ENCODE peak calls at places on chromosomes 11 and 22, in four cellular contexts. E is non-pigmented ciliary epithelial cell; D is stimulated activated CD4-positive, alpha-beta T cell treated with anti-CD3 and anti-CD28 coated beads, Interleukin-2, amount 100 ng/mL, for 48 hours; S is amniotic stem cell. F is an unnamed sample.

GRCh38 chr11:112784323-112785073 is 176.7 kb upstream of the NCAM1 start:
- DNase-seq in E (no peak), D (no peak), S (no peak), F (no peak)

GRCh38 chr11:128965485-128965884 is 22.8 kb upstream of the TP53AIP1 start:
- DNase-seq in E (no peak), D (no peak), S (no peak), F (no peak)

GRCh38 chr22:42747701-42748513 is 27.2 kb upstream of the A4GALT start:
- DNase-seq in E (peak), D (no peak), S (no peak), F (peak)

GRCh38 chr11:33000181-33000580 is 15.5 kb upstream of the DEPDC7 start:
- DNase-seq in E (peak), D (no peak), S (peak), F (peak)

GRCh38 chr11:16511109-16511806 is 154.9 kb upstream of the SOX6 start:
- DNase-seq in E (peak), D (no peak), S (peak), F (peak)

GRCh38 chr22:28464179-28464578 is 215.5 kb downstream of the TTC28 start:
- DNase-seq in E (no peak), D (no peak), S (no peak), F (no peak)

GRCh38 chr11:69192282-69192681 is 36.5 kb downstream of the SMIM38 start:
- DNase-seq in E (no peak), D (no peak), S (no peak), F (no peak)

GRCh38 chr11:1126935-1127663 is 30.7 kb upstream of the MUC5AC start:
- DNase-seq in E (no peak), D (no peak), S (no peak), F (no peak)

GRCh38 chr11:61913699-61914395 is 3.5 kb downstream of the RAB3IL1 start:
- DNase-seq in E (no peak), D (no peak), S (no peak), F (no peak)

GRCh38 chr22:45504703-45505341 is 2.1 kb downstream of the FBLN1 start:
- DNase-seq in E (peak), D (no peak), S (no peak), F (no peak)

GRCh38 chr22:48576333-48577013 is 1251.2 kb downstream of the BRD1 start:
- DNase-seq in E (no peak), D (no peak), S (no peak), F (no peak)

GRCh38 chr11:31816467-31817053 is 5.4 kb upstream of the PAX6 start:
- DNase-seq in E (no peak), D (no peak), S (no peak), F (no peak)

GRCh38 chr11:77879218-77879617 is 58.3 kb downstream of the AAMDC start:
- DNase-seq in E (no peak), D (no peak), S (no peak), F (no peak)

GRCh38 chr11:36077886-36078685 is 134.2 kb downstream of the LDLRAD3 start:
- DNase-seq in E (no peak), D (no peak), S (no peak), F (no peak)

GRCh38 chr11:2860636-2861035 is 24.9 kb downstream of the CDKN1C start:
- DNase-seq in E (no peak), D (no peak), S (no peak), F (no peak)

GRCh38 chr11:73152086-73152853 is 10.2 kb upstream of the FCHSD2 start:
- DNase-seq in E (no peak), D (no peak), S (no peak), F (no peak)

GRCh38 chr11:105799263-105799662 is 189.4 kb downstream of the GRIA4 start:
- DNase-seq in E (no peak), D (no peak), S (no peak), F (no peak)

F was measured in BJ.